ENCODE peak calls at places on chromosomes 4 and X, in seven cellular contexts. V, S, H, B, F, T and U are unnamed samples. For H3K27me3 and H3K4me1, the result is how much of the 10 kb centered on the place peaks cover.

GRCh38 chrX:17417411-17417810 is 42.4 kb downstream of the NHS start:
- DNase-seq in V (no peak), S (no peak), H (no peak), B (no peak), F (no peak), T (no peak), U (no peak)

GRCh38 chr4:99076292-99076976 is 12.2 kb downstream of the ADH5 start:
- DNase-seq in V (no peak), S (no peak), H (no peak), B (no peak), F (no peak), T (no peak), U (no peak)

GRCh38 chr4:87651941-87652340 is 1.9 kb downstream of the DMP1 start:
- DNase-seq in V (no peak), S (no peak), H (no peak), B (no peak), F (no peak), T (no peak), U (no peak)

GRCh38 chrX:133908223-133908622 is 77.2 kb downstream of the GPC3 start:
- DNase-seq in V (no peak), S (no peak), H (no peak), B (no peak), F (no peak), T (no peak), U (no peak)

GRCh38 chrX:103431316-103431715 is 55.0 kb downstream of the BEX3 start:
- DNase-seq in V (no peak), S (no peak), H (no peak), B (no peak), F (no peak), T (no peak), U (no peak)

GRCh38 chr4:86223472-86223871 is 136.4 kb downstream of the MAPK10 start:
- DNase-seq in V (peak), S (no peak), H (peak), B (peak), F (peak), T (no peak), U (no peak)

GRCh38 chr4:113209652-113210320 is 160.3 kb downstream of the ANK2 start:
- DNase-seq in V (no peak), S (no peak), H (no peak), B (no peak), F (peak), T (no peak), U (no peak)

GRCh38 chr4:139857021-139857420 is 191.4 kb downstream of the MGST2 start:
- DNase-seq in V (no peak), S (no peak), H (no peak), B (no peak), F (no peak), T (no peak), U (no peak)

GRCh38 chr4:78776729-78777555 is 792 bp downstream of the BMP2K start:
- DNase-seq in V (no peak), S (peak), H (peak), B (peak), F (peak), T (peak), U (no peak)

GRCh38 chr4:121712783-121713182 is 16.0 kb upstream of the ANXA5 start:
- DNase-seq in V (no peak), S (no peak), H (no peak), B (no peak), F (no peak), T (no peak), U (no peak)

GRCh38 chr4:121714548-121714947 is 17.8 kb upstream of the ANXA5 start:
- DNase-seq in V (no peak), S (no peak), H (no peak), B (no peak), F (no peak), T (no peak), U (no peak)

GRCh38 chr4:121709766-121710405 is 13.1 kb upstream of the ANXA5 start:
- DNase-seq in V (no peak), S (no peak), H (no peak), B (no peak), F (no peak), T (no peak), U (no peak)

GRCh38 chr4:121712001-121712655 is 15.3 kb upstream of the ANXA5 start:
- DNase-seq in V (no peak), S (no peak), H (no peak), B (no peak), F (no peak), T (no peak), U (no peak)

GRCh38 chr4:121711263-121712000 is 14.7 kb upstream of the ANXA5 start:
- DNase-seq in V (no peak), S (peak), H (peak), B (peak), F (peak), T (peak), U (peak)
- TF ChIP-seq POLR2AphosphoS5 in V (no peak), S (no peak), H (no peak), B (peak), F (peak), T (peak), U (peak)

GRCh38 chrX:48685416-48685815 is 1.8 kb downstream of the WAS start:
- DNase-seq in V (no peak), S (no peak), H (no peak), B (no peak), F (no peak), T (peak), U (no peak)

GRCh38 chrX:48683411-48683982 is at the start of gene WAS:
- DNase-seq in V (no peak), S (no peak), H (no peak), B (no peak), F (no peak), T (peak), U (peak)

GRCh38 chrX:48681539-48682183 is 1.9 kb upstream of the WAS start:
- DNase-seq in V (no peak), S (no peak), H (no peak), B (no peak), F (no peak), T (peak), U (no peak)

GRCh38 chrX:48688531-48689142 is 5.0 kb downstream of the WAS start:
- DNase-seq in V (no peak), S (no peak), H (no peak), B (no peak), F (no peak), T (peak), U (no peak)

GRCh38 chrX:48684134-48684533 is 535 bp downstream of the WAS start:
- DNase-seq in V (no peak), S (no peak), H (no peak), B (no peak), F (no peak), T (peak), U (no peak)
- H3K27me3 ChIP-seq in V (under half), S (under half), H (under half), B (under half), F (under half), T (under half), U (under half)

GRCh38 chr4:145933134-145933533 is 5.5 kb downstream of the ZNF827 start:
- DNase-seq in V (no peak), S (no peak), H (no peak), B (no peak), F (no peak), T (no peak), U (no peak)
- H3K4me1 ChIP-seq in V (under half), S (under half), H (under half), B (under half), F (half or more), T (under half), U (under half)

DNA sequence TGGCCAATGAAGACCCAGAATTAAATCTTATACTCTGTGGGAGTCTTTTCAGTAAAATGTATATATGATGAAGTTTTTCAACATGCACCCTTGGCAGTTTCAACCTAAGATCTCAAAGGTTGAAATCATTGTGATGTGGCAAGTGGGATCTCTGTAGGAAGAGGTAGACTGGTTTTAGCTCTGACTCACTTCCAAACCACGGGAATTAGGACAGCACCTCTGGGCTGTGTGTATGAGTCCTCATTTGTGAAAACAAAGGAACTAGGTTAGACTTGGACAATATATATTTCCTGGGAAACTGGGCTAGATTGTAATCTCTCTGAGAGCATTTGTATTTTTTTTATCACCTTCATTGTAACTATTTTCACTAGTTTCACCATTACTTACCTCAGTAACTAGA is 333.0 kb downstream of the ADGRL3 start:
- DNase-seq in V (no peak), S (no peak), H (no peak), B (no peak), F (no peak), T (no peak), U (no peak)
- TF ChIP-seq POLR2AphosphoS5 in V (no peak), S (no peak), H (no peak), B (no peak), F (no peak), T (no peak), U (no peak)

DNA sequence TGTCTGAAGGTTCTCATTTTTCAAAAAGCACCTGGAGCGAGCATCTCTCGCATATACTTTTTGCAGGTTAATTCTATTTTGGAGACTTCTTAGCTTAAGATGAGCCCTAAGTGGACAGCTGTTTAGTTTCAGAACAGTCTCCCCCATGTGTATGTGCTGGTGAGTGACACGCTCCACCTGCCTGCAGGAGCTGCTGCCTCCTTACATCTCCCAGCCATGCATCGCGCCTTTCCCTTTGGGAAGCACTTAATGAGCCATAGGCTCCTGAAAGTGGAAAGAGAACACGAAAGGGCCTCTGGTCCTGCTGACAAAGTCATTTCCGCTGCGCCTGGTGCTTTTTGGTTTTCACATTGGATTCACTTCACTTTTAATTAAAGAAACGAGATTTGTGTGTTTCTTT is 56.1 kb downstream of the TRIML2 start:
- DNase-seq in V (no peak), S (no peak), H (no peak), B (no peak), F (no peak), T (no peak), U (no peak)
- H3K27me3 ChIP-seq in V (under half), S (under half), H (under half), B (under half), F (under half), T (under half), U (under half)

DNA sequence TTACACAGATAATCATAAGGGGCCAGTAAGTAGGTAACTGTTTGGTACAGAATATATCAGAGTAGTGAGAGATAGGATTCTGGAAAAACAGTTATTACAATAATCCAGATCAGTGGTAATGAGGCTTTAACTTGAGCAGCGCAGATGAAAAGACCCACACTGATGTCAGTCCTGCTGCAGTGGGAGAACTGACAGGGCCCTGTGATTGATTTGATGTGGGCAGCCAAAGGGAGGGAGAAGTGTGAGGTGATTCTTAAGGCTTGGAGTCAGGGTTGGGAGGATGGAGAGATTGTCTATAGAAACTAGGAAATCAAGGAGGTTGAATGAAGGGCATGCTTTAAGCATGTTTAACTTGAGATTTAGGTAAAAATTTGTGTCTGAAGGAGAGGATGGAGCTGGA is 161.4 kb downstream of the VSIG4 start:
- DNase-seq in V (no peak), S (no peak), H (no peak), B (no peak), F (no peak), T (no peak), U (no peak)
- H3K4me1 ChIP-seq in V (under half), S (under half), H (under half), B (under half), F (under half), T (under half), U (under half)

DNA sequence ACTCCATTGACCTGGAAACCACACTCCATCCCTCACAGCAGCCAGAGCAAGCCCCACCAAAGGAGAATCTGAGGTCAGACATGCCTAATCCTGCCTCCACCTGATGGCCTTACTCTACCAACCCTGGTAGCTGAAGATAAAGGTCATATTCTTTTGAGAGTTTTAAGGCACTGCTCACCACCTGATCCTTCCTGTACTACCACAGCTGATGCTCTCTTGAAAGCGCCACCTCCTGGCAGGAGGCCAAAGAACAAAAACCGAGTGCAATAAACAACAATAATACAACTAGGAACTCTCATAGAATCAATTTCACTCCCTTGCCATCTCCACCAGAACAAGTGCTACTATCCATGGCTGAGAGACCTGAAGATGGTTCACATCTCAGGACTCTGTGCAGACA is 301.6 kb downstream of the NAF1 start:
- DNase-seq in V (no peak), S (no peak), H (no peak), B (no peak), F (peak), T (no peak), U (no peak)
- TF ChIP-seq POLR2AphosphoS5 in V (no peak), S (no peak), H (no peak), B (no peak), F (no peak), T (no peak), U (no peak)

DNA sequence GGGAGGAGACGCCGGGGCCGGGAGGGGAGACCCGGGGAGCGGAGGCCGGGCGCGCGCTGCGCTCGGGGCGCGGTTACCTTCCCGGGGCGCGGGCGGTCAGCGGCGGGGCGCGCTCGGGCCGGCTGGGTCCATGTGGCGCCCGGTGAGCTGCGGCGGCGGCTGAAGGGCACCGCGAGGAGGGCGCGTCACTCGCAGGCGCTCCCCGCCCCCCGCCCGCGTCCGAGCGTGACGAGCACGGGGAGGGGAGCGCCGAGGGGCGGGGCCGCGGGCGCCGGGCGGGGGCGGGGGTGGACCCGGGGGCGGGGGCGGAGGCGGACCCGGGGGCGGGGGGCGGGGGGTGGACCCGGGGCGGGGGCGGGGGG is at the start of gene CPLX1:
- DNase-seq in V (no peak), S (no peak), H (peak), B (peak), F (peak), T (no peak), U (peak)
- H3K27me3 ChIP-seq in V (under half), S (half or more), H (half or more), B (half or more), F (half or more), T (half or more), U (under half)